ENCODE peak calls at places on chromosomes 5 and 9, in eight cellular contexts. H is MM.1S, G is HFFc6, C is pancreas, T is Caco-2, P is bronchial epithelial cell, D is coronary artery, F is heart left ventricle. Z is an unnamed sample.

GRCh38 chr5:132557425-132557805 is 638 bp downstream of the RAD50 start:
- DNase-seq in F (peak; percentile 34), P (peak; percentile 25), D (no peak), H (peak; percentile 51), G (peak; percentile 2), T (peak; percentile 71), C (peak; percentile 13), Z (peak; percentile 39)

GRCh38 chr5:19031491-19031890 is 956.5 kb downstream of the CDH18 start:
- DNase-seq in G (no peak), H (no peak), C (no peak), D (no peak), P (no peak), F (no peak), T (no peak), Z (no peak)

GRCh38 chr5:76838481-76839261 is 11.1 kb upstream of the S100Z start:
- DNase-seq in C (no peak), H (no peak), T (no peak), P (peak; percentile 23), D (no peak), G (peak; percentile 70), F (no peak), Z (no peak)

GRCh38 chr5:132483661-132484385 is 6.8 kb downstream of the IRF1 start:
- DNase-seq in P (no peak), H (no peak), T (no peak), F (peak; percentile 21), G (no peak), C (no peak), D (peak; percentile 63), Z (no peak)

GRCh38 chr9:135336722-135337490 is 142.7 kb upstream of the PPP1R26 start:
- DNase-seq in D (peak; percentile 40), C (no peak), P (no peak), T (no peak), F (no peak), G (no peak), H (no peak), Z (no peak)

GRCh38 chr5:159163027-159163699 is 46.2 kb downstream of the RNF145 start:
- DNase-seq in D (no peak), F (no peak), T (no peak), P (peak; percentile 96), H (no peak), C (no peak), G (peak; percentile 78), Z (peak; percentile 92)

GRCh38 chr9:107905313-107906027 is 415.9 kb upstream of the KLF4 start:
- DNase-seq in P (no peak), T (no peak), D (no peak), G (no peak), C (no peak), H (no peak), F (peak; percentile 34), Z (no peak)

GRCh38 chr5:62316110-62316509 is 10.1 kb downstream of the KIF2A start:
- DNase-seq in T (no peak), C (no peak), F (no peak), H (no peak), G (no peak), P (no peak), D (no peak), Z (no peak)

GRCh38 chr9:137393176-137394150 is 29.5 kb downstream of the EXD3 start:
- DNase-seq in F (no peak), C (no peak), D (no peak), G (no peak), H (no peak), P (no peak), T (no peak), Z (no peak)

GRCh38 chr5:174576042-174576441 is 148.3 kb upstream of the MSX2 start:
- DNase-seq in D (peak; percentile 24), H (no peak), G (no peak), F (no peak), P (no peak), T (no peak), C (no peak), Z (no peak)

GRCh38 chr5:9605041-9605440 is 25.1 kb downstream of the TAS2R1 start:
- DNase-seq in H (no peak), C (no peak), D (no peak), T (no peak), G (no peak), P (no peak), F (no peak), Z (no peak)

GRCh38 chr9:37501957-37502596 is 16.3 kb downstream of the POLR1E start:
- DNase-seq in H (no peak), G (no peak), F (no peak), T (no peak), C (peak; percentile 48), P (no peak), D (no peak), Z (no peak)

GRCh38 chr5:150162142-150162513 is 4.5 kb upstream of the CDX1 start:
- DNase-seq in G (no peak), C (no peak), D (no peak), P (no peak), H (no peak), F (no peak), T (peak; percentile 65), Z (no peak)

GRCh38 chr5:92309336-92309991 is 926.3 kb upstream of the ARRDC3 start:
- DNase-seq in G (peak; percentile 38), H (peak; percentile 65), T (no peak), P (peak; percentile 40), F (no peak), C (no peak), D (no peak), Z (peak; percentile 36)

GRCh38 chr9:17625644-17626388 is 47.0 kb downstream of the SH3GL2 start:
- DNase-seq in F (no peak), C (no peak), G (no peak), H (no peak), P (peak; percentile 47), T (no peak), D (no peak), Z (peak; percentile 49)

GRCh38 chr5:164959761-164960160 is 1454.3 kb downstream of the MAT2B start:
- DNase-seq in G (no peak), F (no peak), T (no peak), C (no peak), D (no peak), H (no peak), P (no peak), Z (no peak)

GRCh38 chr5:164962302-164962961 is 1457.0 kb downstream of the MAT2B start:
- DNase-seq in C (no peak), P (no peak), F (no peak), H (no peak), T (no peak), G (no peak), D (no peak), Z (no peak)

GRCh38 chr5:164958688-164959087 is 1453.3 kb downstream of the MAT2B start:
- DNase-seq in H (no peak), P (no peak), D (no peak), T (no peak), F (no peak), G (no peak), C (no peak), Z (no peak)
- TF ChIP-seq CTCF in H (no peak), P (no peak), D (no peak), T (peak; percentile 14), F (no peak), G (peak; percentile 45), C (no peak), Z (no peak)

DNA sequence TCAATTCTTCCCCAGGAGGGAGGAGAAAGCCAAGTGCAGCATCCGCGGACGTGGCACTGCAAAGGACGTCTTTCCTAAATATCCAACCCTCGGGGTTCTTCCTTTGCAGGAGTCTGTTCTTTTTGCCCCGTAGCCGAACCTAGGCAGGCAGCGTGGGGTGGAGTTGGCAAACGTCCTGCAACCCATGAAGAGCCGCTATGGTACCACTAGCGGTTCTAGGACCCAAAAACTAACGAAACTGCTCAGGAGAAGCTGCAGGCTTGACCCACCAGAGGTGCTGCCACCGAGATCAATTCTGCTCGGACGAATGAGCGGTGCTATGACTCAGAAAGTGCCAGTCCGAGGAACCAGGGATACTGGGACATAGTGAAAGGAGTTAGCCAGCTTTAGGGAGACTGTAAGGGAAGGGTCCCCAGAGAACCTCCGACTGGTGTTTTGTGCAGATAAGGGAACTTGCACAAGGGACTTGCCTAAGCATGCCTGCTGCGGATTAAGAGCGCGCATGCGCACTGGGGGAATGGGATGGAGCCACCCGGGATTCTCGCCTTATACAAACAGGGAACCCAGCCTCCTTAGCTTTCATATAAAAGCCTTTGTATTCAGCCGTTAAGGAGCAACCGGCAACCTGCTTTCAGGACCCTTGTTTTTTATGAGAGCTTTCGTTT is 32.7 kb downstream of the ANXA2R start:
- DNase-seq in D (peak; percentile 89), C (peak; percentile 26), P (peak; percentile 90), G (peak; percentile 81), T (peak; percentile 89), H (peak; percentile 71), F (peak; percentile 85), Z (peak; percentile 92)
- TF ChIP-seq CTCF in D (no peak), C (no peak), P (no peak), G (no peak), T (no peak), H (no peak), F (no peak), Z (no peak)

GRCh38 chr9:125696106-125696647 is 10.8 kb downstream of the MAPKAP1 start:
- DNase-seq in G (no peak), D (no peak), P (no peak), T (no peak), C (no peak), F (no peak), H (no peak), Z (no peak)
- TF ChIP-seq CTCF in G (no peak), D (no peak), P (no peak), T (no peak), C (no peak), F (no peak), H (no peak), Z (no peak)

GRCh38 chr5:163459465-163459887 is 426 bp downstream of the NUDCD2 start:
- DNase-seq in G (no peak), H (peak; percentile 60), T (no peak), F (no peak), D (no peak), P (peak; percentile 23), C (no peak), Z (no peak)

GRCh38 chr5:163458778-163459405 is 1.0 kb downstream of the NUDCD2 start:
- DNase-seq in T (no peak), G (no peak), P (no peak), H (peak; percentile 9), D (no peak), F (no peak), C (no peak), Z (peak; percentile 4)

GRCh38 chr5:163460562-163461176 is at the start of gene HMMR:
- DNase-seq in T (peak; percentile 37), F (no peak), D (no peak), C (no peak), P (peak; percentile 31), H (peak; percentile 33), G (no peak), Z (peak; percentile 32)

GRCh38 chr5:163463063-163463435 is 2.6 kb downstream of the HMMR start:
- DNase-seq in P (no peak), F (no peak), C (no peak), T (no peak), H (no peak), G (no peak), D (no peak), Z (no peak)

DNA sequence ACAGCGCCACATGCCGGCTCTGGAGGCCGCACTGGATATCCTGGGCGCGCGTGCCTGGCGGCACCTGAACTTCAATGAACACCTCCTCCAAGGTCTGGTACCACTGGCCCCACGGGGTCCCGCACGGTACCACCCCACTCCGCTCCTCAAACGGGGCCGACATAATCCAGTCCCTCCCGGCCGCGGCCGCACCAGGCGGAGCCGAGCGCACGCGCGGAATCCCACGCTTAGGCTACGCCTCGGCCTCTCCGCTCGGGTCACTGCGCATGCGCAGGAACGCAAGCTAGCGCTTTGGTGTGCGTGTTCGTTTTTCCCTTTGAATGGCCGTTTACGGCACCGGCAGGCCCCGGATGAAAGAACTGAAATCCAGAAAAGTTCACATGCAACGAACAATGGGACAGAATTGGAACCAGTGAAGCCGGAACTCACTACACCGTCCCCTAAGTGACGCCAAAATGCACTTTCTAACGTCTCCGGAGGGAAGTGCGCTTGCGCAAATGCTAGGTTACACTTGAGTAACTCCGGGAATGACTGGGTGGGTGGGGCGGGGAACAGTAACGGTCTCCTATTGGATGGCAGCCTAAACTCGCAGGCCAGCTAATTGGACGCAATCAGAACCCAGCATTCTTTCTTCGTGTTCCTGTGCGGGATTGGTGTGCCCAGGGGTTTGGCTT is at the start of gene NUDCD2:
- DNase-seq in F (peak; percentile 95), T (peak; percentile 95), H (peak; percentile 98), G (peak; percentile 99), C (peak; percentile 93), D (peak; percentile 98), P (peak; percentile 96), Z (peak; percentile 99)
- TF ChIP-seq CTCF in F (no peak), T (no peak), H (peak; percentile 30), G (peak; percentile 60), C (no peak), D (no peak), P (peak; percentile 42), Z (peak; percentile 35)